ENCODE peak calls at places on chromosomes 13 and 19, in six cellular contexts. I, D, K, H, O and F are unnamed samples.

GRCh38 chr13:27620377-27621115 is at the start of gene LNX2:
- DNase-seq in I (peak), D (peak), K (peak), H (peak), O (peak), F (peak)

GRCh38 chr13:22040810-22041364 is 370.0 kb downstream of the FGF9 start:
- DNase-seq in I (peak), D (no peak), K (peak), H (no peak), O (no peak), F (no peak)

GRCh38 chr13:50801087-50801931 is 42.2 kb downstream of the DLEU7 start:
- DNase-seq in I (peak), D (peak), K (peak), H (no peak), O (peak), F (peak)

GRCh38 chr19:39409886-39410619 is 2.4 kb upstream of the PLEKHG2 start:
- DNase-seq in I (peak), D (peak), K (peak), H (no peak), O (no peak), F (peak)

GRCh38 chr19:31054430-31054829 is 294.8 kb downstream of the TSHZ3 start:
- DNase-seq in I (no peak), D (peak), K (no peak), H (no peak), O (no peak), F (peak)

GRCh38 chr19:28472843-28473242 is 740.1 kb downstream of the UQCRFS1 start:
- DNase-seq in I (peak), D (no peak), K (no peak), H (no peak), O (no peak), F (no peak)

GRCh38 chr19:51354742-51355148 is 11.4 kb downstream of the ETFB start:
- DNase-seq in I (no peak), D (peak), K (no peak), H (no peak), O (peak), F (no peak)

GRCh38 chr19:7869453-7869909 is 4.7 kb downstream of the PRR36 start:
- DNase-seq in I (peak), D (peak), K (peak), H (no peak), O (no peak), F (peak)

GRCh38 chr13:75715598-75716523 is 79.7 kb downstream of the LMO7 start:
- DNase-seq in I (peak), D (peak), K (no peak), H (no peak), O (no peak), F (no peak)